ENCODE peak calls at places on chromosomes 3 and 15, in six cellular contexts. C is stimulated activated CD8-positive, alpha-beta memory T cell treated with anti-CD3 and anti-CD28 coated beads, Interleukin-2, amount 100 ng/mL, for 1 hour; B is GM12891; U is brain microvascular endothelial cell; V is hippocampal formation; O is retinal pigment epithelial cell. E is an unnamed sample.

GRCh38 chr3:184540777-184541681 is 20.6 kb upstream of the EPHB3 start:
- DNase-seq in V (no peak), C (peak), B (no peak), U (peak), O (no peak), E (peak)

GRCh38 chr3:48468329-48468731 is 21.8 kb downstream of the ATRIP start:
- DNase-seq in B (no peak), O (no peak), C (no peak), V (no peak), U (no peak), E (no peak)

GRCh38 chr3:99269606-99270355 is 368.3 kb upstream of the DCBLD2 start:
- DNase-seq in C (no peak), O (no peak), B (no peak), V (no peak), U (no peak), E (no peak)

GRCh38 chr15:78838480-78838879 is 27.2 kb upstream of the ADAMTS7 start:
- DNase-seq in U (no peak), V (no peak), C (no peak), B (no peak), O (no peak), E (no peak)

GRCh38 chr3:14132120-14132519 is 7.3 kb downstream of the TMEM43 start:
- DNase-seq in C (no peak), V (no peak), B (no peak), O (no peak), U (no peak), E (no peak)

GRCh38 chr3:145094355-145094941 is 1066.5 kb downstream of the PLOD2 start:
- DNase-seq in V (no peak), O (peak), U (peak), C (no peak), B (peak), E (no peak)

GRCh38 chr3:127545711-127546457 is 44.6 kb downstream of the TPRA1 start:
- DNase-seq in B (no peak), V (no peak), O (no peak), C (no peak), U (no peak), E (no peak)

GRCh38 chr3:105353485-105354161 is 13.1 kb upstream of the ALCAM start:
- DNase-seq in U (no peak), C (no peak), B (no peak), V (peak), O (no peak), E (no peak)

GRCh38 chr15:41559489-41560177 is 621 bp downstream of the TYRO3 start:
- DNase-seq in V (peak), O (no peak), B (no peak), U (no peak), C (no peak), E (no peak)

GRCh38 chr3:191151653-191152052 is 47.4 kb upstream of the OSTN start:
- DNase-seq in O (no peak), V (no peak), B (no peak), C (no peak), U (no peak), E (no peak)

GRCh38 chr3:31695280-31696008 is 162.7 kb downstream of the STT3B start:
- DNase-seq in C (no peak), B (no peak), O (no peak), V (no peak), U (no peak), E (no peak)

GRCh38 chr3:49339593-49339946 is 283 bp downstream of the USP4 start:
- DNase-seq in V (no peak), O (no peak), B (no peak), C (no peak), U (no peak), E (peak)

GRCh38 chr3:139835830-139836655 is 98.9 kb upstream of the CLSTN2 start:
- DNase-seq in B (no peak), C (no peak), U (no peak), V (no peak), O (no peak), E (no peak)

GRCh38 chr15:70344666-70345065 is 246.9 kb upstream of the TLE3 start:
- DNase-seq in C (no peak), V (no peak), B (no peak), O (no peak), U (no peak), E (no peak)

GRCh38 chr3:45486136-45486535 is 97.8 kb downstream of the LARS2 start:
- DNase-seq in B (no peak), C (no peak), U (no peak), V (no peak), O (no peak), E (no peak)

GRCh38 chr3:56987238-56987932 is 73.1 kb upstream of the SPATA12 start:
- DNase-seq in O (no peak), U (no peak), B (no peak), C (no peak), V (no peak), E (no peak)

GRCh38 chr15:49621327-49622210 is 721 bp downstream of the DTWD1 start:
- DNase-seq in U (no peak), B (no peak), V (no peak), O (no peak), C (no peak), E (no peak)

GRCh38 chr3:175301741-175302140 is 442.6 kb downstream of the NAALADL2 start:
- DNase-seq in O (no peak), C (no peak), B (no peak), V (no peak), U (no peak), E (no peak)